ENCODE peak calls at places on chromosomes 13 and 19, in four cellular contexts. One of them, this sample, is unnamed. For H3K4me1, the result is how much of the 10 kb centered on the place peaks cover.

GRCh38 chr19:47749326-47749725 is 4.0 kb downstream of the NOP53 start:
- DNase-seq in lower lobe of right lung: no peak
- DNase-seq in left ventricle myocardium inferior: no peak
- DNase-seq in psoas muscle: no peak
- DNase-seq in this sample: no peak

GRCh38 chr13:51937320-51938290 is 73.6 kb downstream of the ATP7B start:
- DNase-seq in lower lobe of right lung: no peak
- DNase-seq in left ventricle myocardium inferior: no peak
- DNase-seq in psoas muscle: no peak
- DNase-seq in this sample: no peak

GRCh38 chr13:84200971-84201370 is 318.7 kb upstream of the SLITRK1 start:
- DNase-seq in lower lobe of right lung: no peak
- DNase-seq in left ventricle myocardium inferior: no peak
- DNase-seq in psoas muscle: no peak
- DNase-seq in this sample: no peak

GRCh38 chr19:14502334-14503092 is 6.6 kb upstream of the GIPC1 start:
- DNase-seq in lower lobe of right lung: no peak
- DNase-seq in left ventricle myocardium inferior: no peak
- DNase-seq in psoas muscle: no peak
- DNase-seq in this sample: no peak

GRCh38 chr19:5991244-5991838 is 13.4 kb upstream of the RANBP3 start:
- DNase-seq in lower lobe of right lung: no peak
- DNase-seq in left ventricle myocardium inferior: no peak
- DNase-seq in psoas muscle: no peak
- DNase-seq in this sample: no peak

GRCh38 chr13:95641961-95642621 is 2.4 kb downstream of the DZIP1 start:
- DNase-seq in lower lobe of right lung: peak
- DNase-seq in left ventricle myocardium inferior: peak
- DNase-seq in psoas muscle: peak
- DNase-seq in this sample: no peak

GRCh38 chr13:94667190-94667589 is 45.2 kb downstream of the SOX21 start:
- DNase-seq in lower lobe of right lung: no peak
- DNase-seq in left ventricle myocardium inferior: no peak
- DNase-seq in psoas muscle: no peak
- DNase-seq in this sample: no peak

GRCh38 chr19:8361921-8362793 is 1.8 kb upstream of the ANGPTL4 start:
- DNase-seq in lower lobe of right lung: peak
- DNase-seq in left ventricle myocardium inferior: peak
- DNase-seq in psoas muscle: peak
- DNase-seq in this sample: peak

GRCh38 chr19:6429419-6430221 is 3.9 kb downstream of the SLC25A41 start:
- DNase-seq in lower lobe of right lung: no peak
- DNase-seq in left ventricle myocardium inferior: no peak
- DNase-seq in psoas muscle: no peak
- DNase-seq in this sample: no peak

GRCh38 chr19:41223431-41224234 is 4.6 kb downstream of the AXL start:
- DNase-seq in lower lobe of right lung: no peak
- DNase-seq in left ventricle myocardium inferior: no peak
- DNase-seq in psoas muscle: peak
- DNase-seq in this sample: peak

GRCh38 chr13:25561842-25562241 is 190.1 kb downstream of the ATP8A2 start:
- DNase-seq in lower lobe of right lung: no peak
- DNase-seq in left ventricle myocardium inferior: no peak
- DNase-seq in psoas muscle: no peak
- DNase-seq in this sample: no peak

GRCh38 chr13:51902776-51903175 is 41.0 kb downstream of the CCDC70 start:
- DNase-seq in lower lobe of right lung: no peak
- DNase-seq in left ventricle myocardium inferior: no peak
- DNase-seq in psoas muscle: no peak
- DNase-seq in this sample: no peak

GRCh38 chr19:16342002-16342715 is 17.5 kb downstream of the KLF2 start:
- DNase-seq in lower lobe of right lung: no peak
- DNase-seq in left ventricle myocardium inferior: peak
- DNase-seq in psoas muscle: peak
- DNase-seq in this sample: no peak

GRCh38 chr19:15836345-15836594 is 20.8 kb upstream of the OR10H1 start:
- DNase-seq in lower lobe of right lung: no peak
- DNase-seq in left ventricle myocardium inferior: no peak
- DNase-seq in psoas muscle: no peak
- DNase-seq in this sample: no peak

GRCh38 chr13:68608147-68608546 is 1378.0 kb upstream of the PCDH9 start:
- DNase-seq in lower lobe of right lung: no peak
- DNase-seq in left ventricle myocardium inferior: no peak
- DNase-seq in psoas muscle: no peak
- DNase-seq in this sample: no peak

GRCh38 chr13:39968646-39969475 is 313.4 kb downstream of the COG6 start:
- DNase-seq in lower lobe of right lung: no peak
- DNase-seq in left ventricle myocardium inferior: no peak
- DNase-seq in psoas muscle: no peak
- DNase-seq in this sample: no peak

GRCh38 chr19:3679581-3679980 is 20.7 kb downstream of the PIP5K1C start:
- DNase-seq in lower lobe of right lung: no peak
- DNase-seq in left ventricle myocardium inferior: no peak
- DNase-seq in psoas muscle: no peak
- DNase-seq in this sample: no peak

GRCh38 chr19:51066816-51067215 is 1.9 kb upstream of the KLK13 start:
- DNase-seq in lower lobe of right lung: no peak
- DNase-seq in left ventricle myocardium inferior: no peak
- DNase-seq in psoas muscle: no peak
- DNase-seq in this sample: no peak

GRCh38 chr13:37226966-37227365 is 121.5 kb upstream of the CSNK1A1L start:
- DNase-seq in lower lobe of right lung: no peak
- DNase-seq in left ventricle myocardium inferior: no peak
- DNase-seq in psoas muscle: no peak
- DNase-seq in this sample: no peak

GRCh38 chr19:30733826-30734550 is 361.8 kb downstream of the ZNF536 start:
- DNase-seq in lower lobe of right lung: no peak
- DNase-seq in left ventricle myocardium inferior: no peak
- DNase-seq in psoas muscle: no peak
- DNase-seq in this sample: no peak

GRCh38 chr19:21482863-21483276 is 22.5 kb upstream of the ZNF429 start:
- DNase-seq in lower lobe of right lung: peak
- DNase-seq in left ventricle myocardium inferior: peak
- DNase-seq in psoas muscle: peak
- DNase-seq in this sample: no peak

GRCh38 chr13:93714171-93714570 is 487.6 kb downstream of the GPC6 start:
- DNase-seq in lower lobe of right lung: no peak
- DNase-seq in left ventricle myocardium inferior: no peak
- DNase-seq in psoas muscle: no peak
- DNase-seq in this sample: no peak

GRCh38 chr19:47353307-47353712 is 4.2 kb downstream of the DHX34 start:
- DNase-seq in lower lobe of right lung: no peak
- DNase-seq in left ventricle myocardium inferior: peak
- DNase-seq in psoas muscle: no peak
- DNase-seq in this sample: no peak

GRCh38 chr13:46008631-46009030 is 43.9 kb downstream of the ZC3H13 start:
- DNase-seq in lower lobe of right lung: no peak
- DNase-seq in left ventricle myocardium inferior: no peak
- DNase-seq in psoas muscle: no peak
- DNase-seq in this sample: no peak

GRCh38 chr13:35260316-35260715 is 216.2 kb downstream of the MAB21L1 start:
- DNase-seq in lower lobe of right lung: no peak
- DNase-seq in left ventricle myocardium inferior: no peak
- DNase-seq in psoas muscle: no peak
- DNase-seq in this sample: no peak

GRCh38 chr19:40104754-40105153 is 14.0 kb upstream of the ZNF780A start:
- DNase-seq in lower lobe of right lung: no peak
- DNase-seq in left ventricle myocardium inferior: no peak
- DNase-seq in psoas muscle: no peak
- DNase-seq in this sample: no peak

GRCh38 chr19:18999016-18999758 is 34.1 kb downstream of the SUGP2 start:
- DNase-seq in lower lobe of right lung: no peak
- DNase-seq in left ventricle myocardium inferior: no peak
- DNase-seq in psoas muscle: no peak
- DNase-seq in this sample: no peak

GRCh38 chr19:41621654-41622053 is 5.2 kb downstream of the CEACAM4 start:
- DNase-seq in lower lobe of right lung: no peak
- DNase-seq in left ventricle myocardium inferior: no peak
- DNase-seq in psoas muscle: no peak
- DNase-seq in this sample: no peak

GRCh38 chr19:920051-920857 is 3.1 kb downstream of the KISS1R start:
- DNase-seq in lower lobe of right lung: no peak
- DNase-seq in left ventricle myocardium inferior: no peak
- DNase-seq in psoas muscle: no peak
- DNase-seq in this sample: peak

GRCh38 chr19:47227347-47228167 is 3.4 kb downstream of the BBC3 start:
- DNase-seq in lower lobe of right lung: peak
- DNase-seq in left ventricle myocardium inferior: peak
- DNase-seq in psoas muscle: peak
- DNase-seq in this sample: peak

GRCh38 chr13:35699181-35699580 is 222.7 kb upstream of the MAB21L1 start:
- DNase-seq in lower lobe of right lung: no peak
- DNase-seq in left ventricle myocardium inferior: no peak
- DNase-seq in psoas muscle: peak
- DNase-seq in this sample: no peak

GRCh38 chr13:58318495-58319167 is 687.1 kb downstream of the PCDH17 start:
- DNase-seq in lower lobe of right lung: no peak
- DNase-seq in left ventricle myocardium inferior: no peak
- DNase-seq in psoas muscle: no peak
- DNase-seq in this sample: no peak

DNA sequence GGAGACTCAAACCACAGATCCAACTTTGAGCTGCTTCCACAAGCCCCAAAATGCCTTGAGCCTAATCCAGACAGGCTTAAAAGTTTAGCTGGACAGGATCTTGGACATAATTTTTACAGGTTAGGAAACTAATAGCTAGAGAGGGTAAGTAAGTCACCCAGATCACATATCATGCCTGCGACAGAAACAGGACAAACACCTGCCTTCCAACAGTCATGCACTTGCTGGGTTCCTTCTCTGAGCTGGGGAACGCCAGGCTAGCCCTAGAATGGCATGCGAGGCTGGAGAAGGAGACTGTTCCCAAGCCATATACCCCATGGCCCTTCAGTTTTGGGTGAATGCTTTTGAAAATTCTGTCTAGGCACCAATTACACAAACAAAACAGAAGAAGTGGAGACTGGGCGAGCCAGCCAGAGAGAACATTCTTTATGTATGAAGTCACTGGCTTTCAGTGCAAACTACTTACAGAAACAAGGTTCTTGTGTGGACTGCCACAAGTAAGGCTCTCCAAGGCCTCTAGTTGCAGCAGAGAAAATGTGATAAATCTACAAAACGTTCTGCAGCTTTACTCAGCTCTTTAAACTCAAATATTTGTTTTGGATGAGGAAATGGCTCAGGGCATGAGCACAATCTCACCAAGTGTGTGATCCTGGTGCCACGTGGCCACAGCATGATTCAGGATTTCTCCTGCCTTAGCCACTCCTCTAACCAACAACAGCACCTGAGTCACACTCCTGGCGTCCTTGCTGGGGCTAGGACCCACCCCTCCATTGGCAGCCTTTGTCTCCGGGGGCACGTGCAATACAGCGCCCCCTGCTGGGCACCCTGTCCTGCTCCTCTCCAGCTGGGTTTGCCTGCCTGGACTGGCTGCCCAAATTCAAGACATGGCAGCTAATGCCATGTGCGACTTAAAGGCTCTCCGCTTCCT is 73.4 kb upstream of the UBL3 start:
- DNase-seq in lower lobe of right lung: peak
- DNase-seq in left ventricle myocardium inferior: peak
- DNase-seq in psoas muscle: peak
- DNase-seq in this sample: peak
- H3K27ac ChIP-seq in lower lobe of right lung: peak
- H3K27ac ChIP-seq in left ventricle myocardium inferior: peak
- H3K27ac ChIP-seq in psoas muscle: peak
- H3K27ac ChIP-seq in this sample: peak

GRCh38 chr13:70964124-70964523 is 855.9 kb upstream of the KLHL1 start:
- DNase-seq in lower lobe of right lung: no peak
- DNase-seq in left ventricle myocardium inferior: no peak
- DNase-seq in psoas muscle: no peak
- DNase-seq in this sample: no peak
- TF ChIP-seq CTCF in lower lobe of right lung: no peak
- TF ChIP-seq CTCF in left ventricle myocardium inferior: no peak
- TF ChIP-seq CTCF in psoas muscle: no peak
- TF ChIP-seq CTCF in this sample: peak

GRCh38 chr13:42561752-42562467 is 12.0 kb upstream of the TNFSF11 start:
- DNase-seq in lower lobe of right lung: no peak
- DNase-seq in left ventricle myocardium inferior: no peak
- DNase-seq in psoas muscle: no peak
- DNase-seq in this sample: no peak
- H3K4me1 ChIP-seq in lower lobe of right lung: under half
- H3K4me1 ChIP-seq in left ventricle myocardium inferior: under half
- H3K4me1 ChIP-seq in psoas muscle: under half
- H3K4me1 ChIP-seq in this sample: under half

GRCh38 chr13:111068009-111068350 is 47.1 kb upstream of the ARHGEF7 start:
- DNase-seq in lower lobe of right lung: no peak
- DNase-seq in left ventricle myocardium inferior: no peak
- DNase-seq in psoas muscle: no peak
- DNase-seq in this sample: no peak
- H3K27ac ChIP-seq in lower lobe of right lung: peak
- H3K27ac ChIP-seq in left ventricle myocardium inferior: no peak
- H3K27ac ChIP-seq in psoas muscle: peak
- H3K27ac ChIP-seq in this sample: no peak

GRCh38 chr13:28954810-28955209 is 134.7 kb downstream of the MTUS2 start:
- DNase-seq in lower lobe of right lung: no peak
- DNase-seq in left ventricle myocardium inferior: no peak
- DNase-seq in psoas muscle: no peak
- DNase-seq in this sample: no peak

GRCh38 chr13:28958018-28958417 is 137.9 kb downstream of the MTUS2 start:
- DNase-seq in lower lobe of right lung: no peak
- DNase-seq in left ventricle myocardium inferior: no peak
- DNase-seq in psoas muscle: no peak
- DNase-seq in this sample: no peak

GRCh38 chr13:28955264-28955966 is 135.3 kb downstream of the MTUS2 start:
- DNase-seq in lower lobe of right lung: no peak
- DNase-seq in left ventricle myocardium inferior: peak
- DNase-seq in psoas muscle: no peak
- DNase-seq in this sample: no peak

GRCh38 chr13:28953714-28954113 is 133.6 kb downstream of the MTUS2 start:
- DNase-seq in lower lobe of right lung: no peak
- DNase-seq in left ventricle myocardium inferior: no peak
- DNase-seq in psoas muscle: no peak
- DNase-seq in this sample: no peak
- TF ChIP-seq CTCF in lower lobe of right lung: no peak
- TF ChIP-seq CTCF in left ventricle myocardium inferior: no peak
- TF ChIP-seq CTCF in psoas muscle: no peak
- TF ChIP-seq CTCF in this sample: no peak

This sample was measured in RWPE2.